ENCODE peak calls at places on chromosomes 2 and 18, in six cellular contexts. One of them, this sample, is unnamed.

GRCh38 chr2:197442865-197443264 is 8.0 kb upstream of the SF3B1 start:
- DNase-seq in neural progenitor cell: no peak
- DNase-seq in K562: no peak
- DNase-seq in aorta: no peak
- DNase-seq in SK-N-SH: no peak
- DNase-seq in breast epithelium: no peak
- DNase-seq in this sample: no peak

GRCh38 chr2:217797170-217797569 is 205.6 kb downstream of the TNS1 start:
- DNase-seq in neural progenitor cell: no peak
- DNase-seq in K562: peak; percentile 44
- DNase-seq in aorta: no peak
- DNase-seq in SK-N-SH: peak; percentile 31
- DNase-seq in breast epithelium: no peak
- DNase-seq in this sample: peak; percentile 5

GRCh38 chr2:156206355-156206754 is 126.2 kb downstream of the NR4A2 start:
- DNase-seq in neural progenitor cell: no peak
- DNase-seq in K562: no peak
- DNase-seq in aorta: no peak
- DNase-seq in SK-N-SH: no peak
- DNase-seq in breast epithelium: no peak
- DNase-seq in this sample: peak; percentile 2

GRCh38 chr2:128458438-128458837 is 139.8 kb upstream of the HS6ST1 start:
- DNase-seq in neural progenitor cell: no peak
- DNase-seq in K562: no peak
- DNase-seq in aorta: no peak
- DNase-seq in SK-N-SH: no peak
- DNase-seq in breast epithelium: no peak
- DNase-seq in this sample: no peak

GRCh38 chr2:190451561-190452176 is 43.5 kb downstream of the MFSD6 start:
- DNase-seq in neural progenitor cell: no peak
- DNase-seq in K562: no peak
- DNase-seq in aorta: no peak
- DNase-seq in SK-N-SH: no peak
- DNase-seq in breast epithelium: no peak
- DNase-seq in this sample: no peak

GRCh38 chr2:109188924-109189323 is 59.9 kb downstream of the SH3RF3 start:
- DNase-seq in neural progenitor cell: no peak
- DNase-seq in K562: no peak
- DNase-seq in aorta: no peak
- DNase-seq in SK-N-SH: no peak
- DNase-seq in breast epithelium: no peak
- DNase-seq in this sample: no peak

GRCh38 chr2:110959233-110959632 is 161.5 kb upstream of the BCL2L11 start:
- DNase-seq in neural progenitor cell: no peak
- DNase-seq in K562: no peak
- DNase-seq in aorta: no peak
- DNase-seq in SK-N-SH: no peak
- DNase-seq in breast epithelium: no peak
- DNase-seq in this sample: no peak

GRCh38 chr2:196131384-196131861 is 40.0 kb downstream of the STK17B start:
- DNase-seq in neural progenitor cell: peak; percentile 24
- DNase-seq in K562: peak; percentile 39
- DNase-seq in aorta: peak; percentile 53
- DNase-seq in SK-N-SH: peak; percentile 7
- DNase-seq in breast epithelium: no peak
- DNase-seq in this sample: peak; percentile 19

GRCh38 chr2:164792316-164793127 is 49.1 kb downstream of the COBLL1 start:
- DNase-seq in neural progenitor cell: no peak
- DNase-seq in K562: no peak
- DNase-seq in aorta: no peak
- DNase-seq in SK-N-SH: no peak
- DNase-seq in breast epithelium: no peak
- DNase-seq in this sample: no peak

GRCh38 chr2:85538507-85539360 is at the start of gene MAT2A:
- DNase-seq in neural progenitor cell: peak; percentile 97
- DNase-seq in K562: peak; percentile 88
- DNase-seq in aorta: peak; percentile 97
- DNase-seq in SK-N-SH: peak; percentile 97
- DNase-seq in breast epithelium: peak; percentile 93
- DNase-seq in this sample: peak; percentile 97

GRCh38 chr2:85541262-85541661 is 2.3 kb downstream of the MAT2A start:
- DNase-seq in neural progenitor cell: no peak
- DNase-seq in K562: no peak
- DNase-seq in aorta: no peak
- DNase-seq in SK-N-SH: no peak
- DNase-seq in breast epithelium: no peak
- DNase-seq in this sample: no peak

GRCh38 chr2:85539361-85540130 is 578 bp downstream of the MAT2A start:
- DNase-seq in neural progenitor cell: no peak
- DNase-seq in K562: peak; percentile 86
- DNase-seq in aorta: peak; percentile 81
- DNase-seq in SK-N-SH: peak; percentile 75
- DNase-seq in breast epithelium: peak; percentile 67
- DNase-seq in this sample: peak; percentile 78

GRCh38 chr2:85541753-85542457 is 2.9 kb downstream of the MAT2A start:
- DNase-seq in neural progenitor cell: no peak
- DNase-seq in K562: no peak
- DNase-seq in aorta: no peak
- DNase-seq in SK-N-SH: no peak
- DNase-seq in breast epithelium: no peak
- DNase-seq in this sample: no peak

GRCh38 chr2:85540131-85540587 is 1.2 kb downstream of the MAT2A start:
- DNase-seq in neural progenitor cell: no peak
- DNase-seq in K562: no peak
- DNase-seq in aorta: no peak
- DNase-seq in SK-N-SH: no peak
- DNase-seq in breast epithelium: no peak
- DNase-seq in this sample: no peak
- H3K36me3 ChIP-seq in neural progenitor cell: peaks cover 30% of the 10 kb centered on the region
- H3K36me3 ChIP-seq in K562: peaks cover 58% of the 10 kb centered on the region
- H3K36me3 ChIP-seq in aorta: no peaks in the 10 kb centered on the region
- H3K36me3 ChIP-seq in SK-N-SH: peaks cover 44% of the 10 kb centered on the region
- H3K36me3 ChIP-seq in breast epithelium: no peaks in the 10 kb centered on the region
- H3K36me3 ChIP-seq in this sample: peaks cover 30% of the 10 kb centered on the region

GRCh38 chr2:219512524-219513216 is 1.6 kb upstream of the ASIC4 start:
- DNase-seq in neural progenitor cell: peak; percentile 85
- DNase-seq in K562: no peak
- DNase-seq in aorta: no peak
- DNase-seq in SK-N-SH: peak; percentile 61
- DNase-seq in breast epithelium: no peak
- DNase-seq in this sample: peak; percentile 80
- H3K27me3 ChIP-seq in neural progenitor cell: peaks cover 44% of the 10 kb centered on the region
- H3K27me3 ChIP-seq in K562: no peaks in the 10 kb centered on the region
- H3K27me3 ChIP-seq in aorta: no peaks in the 10 kb centered on the region
- H3K27me3 ChIP-seq in SK-N-SH: peaks cover 33% of the 10 kb centered on the region
- H3K27me3 ChIP-seq in breast epithelium: peaks cover 25% of the 10 kb centered on the region
- H3K27me3 ChIP-seq in this sample: peaks cover 54% of the 10 kb centered on the region

DNA sequence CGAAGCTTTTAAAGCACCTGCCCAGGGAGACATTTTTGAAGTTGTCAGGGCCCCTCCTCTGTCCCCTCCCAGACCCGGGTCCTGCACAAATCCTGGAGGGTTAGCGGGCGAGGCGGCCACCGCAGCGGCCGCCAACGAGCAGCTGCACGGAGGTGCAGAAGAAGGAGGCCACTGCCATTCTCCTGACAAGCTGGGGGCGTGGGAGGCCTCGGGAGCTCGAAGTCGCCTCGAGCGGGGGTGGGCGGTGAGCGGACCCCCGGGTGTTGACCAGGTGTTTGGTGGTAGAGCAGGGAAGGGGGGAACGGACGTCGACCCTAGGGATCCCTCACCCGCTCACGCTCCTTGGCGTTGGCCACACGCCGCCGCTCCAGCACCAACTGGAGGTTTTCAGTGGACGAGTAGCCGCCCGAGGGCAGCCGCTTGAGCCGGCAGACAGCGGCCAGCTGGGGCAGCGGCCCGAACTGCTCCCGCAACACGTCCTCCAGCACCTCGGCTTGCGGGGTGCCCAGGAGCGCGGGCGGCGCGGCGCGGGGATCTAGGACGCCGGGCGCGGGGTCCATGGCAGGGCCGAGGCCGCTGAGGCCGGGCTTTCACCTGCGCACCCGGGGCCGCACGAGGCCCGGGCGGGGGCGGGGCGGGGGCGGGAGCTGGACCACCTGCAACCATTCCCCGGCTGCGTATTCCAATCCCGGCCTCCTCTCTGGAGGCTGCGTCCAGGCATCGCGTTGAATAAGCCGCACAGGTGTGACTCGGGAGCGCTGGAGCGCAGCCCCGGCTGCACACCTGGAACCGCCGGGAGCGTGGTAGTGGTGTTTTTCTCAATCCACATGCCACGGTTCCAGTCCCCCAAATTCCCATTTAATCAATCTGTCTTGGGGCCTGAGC is at the start of gene FIGLA:
- DNase-seq in neural progenitor cell: peak; percentile 71
- DNase-seq in K562: no peak
- DNase-seq in aorta: no peak
- DNase-seq in SK-N-SH: peak; percentile 78
- DNase-seq in breast epithelium: no peak
- DNase-seq in this sample: peak; percentile 87
- H3K4me3 ChIP-seq in neural progenitor cell: peak within 1 kb of the TSS; percentile 45
- H3K4me3 ChIP-seq in K562: no peak within 1 kb of the TSS
- H3K4me3 ChIP-seq in aorta: peak within 1 kb of the TSS; percentile 1
- H3K4me3 ChIP-seq in SK-N-SH: peak within 1 kb of the TSS; percentile 26
- H3K4me3 ChIP-seq in breast epithelium: peak within 1 kb of the TSS; percentile 7
- H3K4me3 ChIP-seq in this sample: peak within 1 kb of the TSS; percentile 18

GRCh38 chr18:61643884-61644647 is 248.7 kb downstream of the RNF152 start:
- DNase-seq in neural progenitor cell: no peak
- DNase-seq in K562: no peak
- DNase-seq in aorta: no peak
- DNase-seq in SK-N-SH: no peak
- DNase-seq in breast epithelium: no peak
- DNase-seq in this sample: no peak
- H3K36me3 ChIP-seq in neural progenitor cell: no peaks in the 10 kb centered on the region
- H3K36me3 ChIP-seq in K562: no peaks in the 10 kb centered on the region
- H3K36me3 ChIP-seq in aorta: no peaks in the 10 kb centered on the region
- H3K36me3 ChIP-seq in SK-N-SH: no peaks in the 10 kb centered on the region
- H3K36me3 ChIP-seq in breast epithelium: no peaks in the 10 kb centered on the region
- H3K36me3 ChIP-seq in this sample: no peaks in the 10 kb centered on the region